ENCODE peak calls at places on chromosomes 4 and X, in five cellular contexts. One of them, this sample, is unnamed.

GRCh38 chrX:46917634-46918033 is 5.4 kb downstream of the JADE3 start:
- DNase-seq in astrocyte of the spinal cord: no peak
- DNase-seq in body of pancreas: no peak
- DNase-seq in RWPE1: no peak
- DNase-seq in H9: no peak
- DNase-seq in this sample: no peak

GRCh38 chr4:72577211-72577610 is 8.2 kb upstream of the ADAMTS3 start:
- DNase-seq in body of pancreas: no peak
- DNase-seq in RWPE1: no peak
- DNase-seq in H9: no peak
- DNase-seq in astrocyte of the spinal cord: no peak
- DNase-seq in this sample: no peak

GRCh38 chr4:71593306-71593705 is 190.6 kb downstream of the GC start:
- DNase-seq in RWPE1: no peak
- DNase-seq in astrocyte of the spinal cord: no peak
- DNase-seq in body of pancreas: no peak
- DNase-seq in H9: no peak
- DNase-seq in this sample: no peak

GRCh38 chrX:2928127-2928582 is 984 bp downstream of the ARSD start:
- DNase-seq in body of pancreas: peak
- DNase-seq in RWPE1: no peak
- DNase-seq in H9: peak
- DNase-seq in astrocyte of the spinal cord: no peak
- DNase-seq in this sample: peak

GRCh38 chr4:174069848-174070330 is 213.6 kb downstream of the FBXO8 start:
- DNase-seq in body of pancreas: no peak
- DNase-seq in H9: no peak
- DNase-seq in astrocyte of the spinal cord: no peak
- DNase-seq in RWPE1: no peak
- DNase-seq in this sample: no peak

GRCh38 chr4:53654300-53654758 is 63.0 kb upstream of the LNX1 start:
- DNase-seq in RWPE1: no peak
- DNase-seq in body of pancreas: peak
- DNase-seq in astrocyte of the spinal cord: peak
- DNase-seq in H9: no peak
- DNase-seq in this sample: no peak

GRCh38 chrX:132748268-132748667 is 210.2 kb downstream of the HS6ST2 start:
- DNase-seq in astrocyte of the spinal cord: no peak
- DNase-seq in H9: no peak
- DNase-seq in RWPE1: no peak
- DNase-seq in body of pancreas: no peak
- DNase-seq in this sample: no peak

GRCh38 chr4:14924080-14924916 is 78.0 kb upstream of the CPEB2 start:
- DNase-seq in RWPE1: no peak
- DNase-seq in astrocyte of the spinal cord: no peak
- DNase-seq in body of pancreas: no peak
- DNase-seq in H9: no peak
- DNase-seq in this sample: no peak

GRCh38 chr4:104351696-104352095 is 143.0 kb downstream of the CXXC4 start:
- DNase-seq in RWPE1: no peak
- DNase-seq in H9: no peak
- DNase-seq in astrocyte of the spinal cord: peak
- DNase-seq in body of pancreas: no peak
- DNase-seq in this sample: no peak

DNA sequence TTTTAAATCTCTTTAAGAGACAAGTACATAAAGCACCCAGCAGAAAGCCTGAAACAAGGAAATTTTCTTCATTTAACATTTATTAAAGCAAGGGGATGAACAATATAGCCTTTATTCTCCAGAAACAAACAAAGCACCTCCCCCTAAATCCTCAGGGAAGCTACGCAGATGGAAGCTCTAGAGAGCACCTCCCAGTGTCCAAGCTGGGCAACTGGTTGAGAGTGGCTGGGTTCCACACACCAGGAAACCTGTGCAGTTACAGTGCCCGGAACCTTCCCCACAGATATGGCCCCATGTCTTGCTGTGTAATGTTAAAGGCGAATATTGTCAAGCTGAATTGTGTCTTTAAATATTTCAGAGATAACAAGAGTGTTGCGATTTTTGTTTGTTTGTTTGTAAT is 8.9 kb upstream of the TRIML1 start:
- DNase-seq in astrocyte of the spinal cord: no peak
- DNase-seq in RWPE1: no peak
- DNase-seq in body of pancreas: no peak
- DNase-seq in H9: no peak
- DNase-seq in this sample: no peak
- TF ChIP-seq CTCF in astrocyte of the spinal cord: no peak
- TF ChIP-seq CTCF in RWPE1: no peak
- TF ChIP-seq CTCF in body of pancreas: no peak
- TF ChIP-seq CTCF in H9: peak
- TF ChIP-seq CTCF in this sample: no peak

GRCh38 chr4:42767669-42768068 is 110.8 kb upstream of the ATP8A1 start:
- DNase-seq in RWPE1: no peak
- DNase-seq in H9: peak
- DNase-seq in astrocyte of the spinal cord: no peak
- DNase-seq in body of pancreas: no peak
- DNase-seq in this sample: no peak

GRCh38 chr4:42768125-42768748 is 111.3 kb upstream of the ATP8A1 start:
- DNase-seq in astrocyte of the spinal cord: no peak
- DNase-seq in body of pancreas: no peak
- DNase-seq in RWPE1: no peak
- DNase-seq in H9: peak
- DNase-seq in this sample: no peak
- TF ChIP-seq CTCF in astrocyte of the spinal cord: no peak
- TF ChIP-seq CTCF in body of pancreas: no peak
- TF ChIP-seq CTCF in RWPE1: no peak
- TF ChIP-seq CTCF in H9: peak
- TF ChIP-seq CTCF in this sample: no peak

GRCh38 chrX:150184487-150184886 is 178.6 kb upstream of the MAMLD1 start:
- DNase-seq in astrocyte of the spinal cord: peak
- DNase-seq in H9: no peak
- DNase-seq in RWPE1: peak
- DNase-seq in body of pancreas: no peak
- DNase-seq in this sample: no peak

GRCh38 chrX:150185766-150186165 is 177.4 kb upstream of the MAMLD1 start:
- DNase-seq in H9: no peak
- DNase-seq in RWPE1: no peak
- DNase-seq in body of pancreas: no peak
- DNase-seq in astrocyte of the spinal cord: no peak
- DNase-seq in this sample: no peak

DNA sequence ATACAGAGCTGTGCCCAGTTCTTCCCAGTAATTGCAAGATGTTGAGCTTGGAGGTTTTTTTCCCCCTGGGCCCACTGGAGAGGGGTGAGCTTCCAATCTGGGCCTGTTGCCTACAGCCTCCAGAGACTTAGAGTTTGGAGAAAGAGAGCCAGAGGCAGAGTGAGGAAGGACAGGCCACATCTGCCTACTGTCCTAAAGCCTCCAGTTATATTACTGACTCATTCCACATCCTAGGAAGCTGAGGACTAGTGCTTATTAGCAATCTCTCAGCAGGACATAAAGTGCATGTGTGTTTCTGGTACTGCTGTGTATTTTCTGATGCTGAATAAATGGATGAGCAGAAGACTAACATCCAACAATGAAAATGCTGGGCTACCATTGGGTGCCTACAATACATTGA is 180.9 kb upstream of the MAMLD1 start:
- DNase-seq in H9: no peak
- DNase-seq in RWPE1: no peak
- DNase-seq in astrocyte of the spinal cord: peak
- DNase-seq in body of pancreas: no peak
- DNase-seq in this sample: no peak
- TF ChIP-seq CTCF in H9: no peak
- TF ChIP-seq CTCF in RWPE1: no peak
- TF ChIP-seq CTCF in astrocyte of the spinal cord: no peak
- TF ChIP-seq CTCF in body of pancreas: no peak
- TF ChIP-seq CTCF in this sample: no peak

GRCh38 chrX:19005909-19006308 is 22.0 kb upstream of the PHKA2 start:
- DNase-seq in body of pancreas: no peak
- DNase-seq in H9: no peak
- DNase-seq in astrocyte of the spinal cord: no peak
- DNase-seq in RWPE1: no peak
- DNase-seq in this sample: no peak
- TF ChIP-seq CTCF in body of pancreas: no peak
- TF ChIP-seq CTCF in H9: peak
- TF ChIP-seq CTCF in astrocyte of the spinal cord: no peak
- TF ChIP-seq CTCF in RWPE1: no peak
- TF ChIP-seq CTCF in this sample: no peak

GRCh38 chr4:73763877-73764276 is 23.5 kb downstream of the CXCL8 start:
- DNase-seq in body of pancreas: no peak
- DNase-seq in astrocyte of the spinal cord: no peak
- DNase-seq in H9: no peak
- DNase-seq in RWPE1: no peak
- DNase-seq in this sample: no peak

GRCh38 chr4:73759357-73759756 is 19.0 kb downstream of the CXCL8 start:
- DNase-seq in RWPE1: no peak
- DNase-seq in H9: no peak
- DNase-seq in astrocyte of the spinal cord: no peak
- DNase-seq in body of pancreas: no peak
- DNase-seq in this sample: no peak

GRCh38 chr4:73764513-73764912 is 24.1 kb downstream of the CXCL8 start:
- DNase-seq in RWPE1: no peak
- DNase-seq in body of pancreas: no peak
- DNase-seq in H9: no peak
- DNase-seq in astrocyte of the spinal cord: peak
- DNase-seq in this sample: no peak

GRCh38 chr4:73762409-73762808 is 22.0 kb downstream of the CXCL8 start:
- DNase-seq in H9: no peak
- DNase-seq in RWPE1: no peak
- DNase-seq in body of pancreas: no peak
- DNase-seq in astrocyte of the spinal cord: no peak
- DNase-seq in this sample: no peak

DNA sequence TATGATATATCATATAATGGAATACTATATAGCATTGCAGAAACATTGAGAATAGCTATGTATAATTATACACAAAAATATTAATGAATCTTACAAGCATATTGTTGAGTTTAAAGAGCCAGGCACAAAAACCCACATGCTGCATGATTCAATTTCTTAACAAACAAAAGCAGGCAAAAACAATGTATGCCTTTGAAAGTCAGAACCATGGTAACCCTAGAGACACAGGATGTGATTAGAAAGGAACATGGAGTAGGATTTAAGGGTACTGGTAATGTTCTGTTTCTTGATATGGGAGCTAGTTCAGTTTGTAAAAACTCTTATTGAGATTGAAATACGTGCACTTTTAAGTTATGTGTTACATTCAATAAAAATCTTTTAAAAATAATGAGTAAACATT is 21.5 kb downstream of the CXCL8 start:
- DNase-seq in H9: no peak
- DNase-seq in body of pancreas: no peak
- DNase-seq in astrocyte of the spinal cord: no peak
- DNase-seq in RWPE1: no peak
- DNase-seq in this sample: no peak
- TF ChIP-seq CTCF in H9: no peak
- TF ChIP-seq CTCF in body of pancreas: no peak
- TF ChIP-seq CTCF in astrocyte of the spinal cord: no peak
- TF ChIP-seq CTCF in RWPE1: no peak
- TF ChIP-seq CTCF in this sample: no peak

GRCh38 chrX:12443534-12444098 is 305.3 kb downstream of the FRMPD4 start:
- DNase-seq in RWPE1: no peak
- DNase-seq in H9: no peak
- DNase-seq in body of pancreas: no peak
- DNase-seq in astrocyte of the spinal cord: no peak
- DNase-seq in this sample: no peak

GRCh38 chrX:12452268-12452667 is 314.0 kb downstream of the FRMPD4 start:
- DNase-seq in body of pancreas: no peak
- DNase-seq in H9: no peak
- DNase-seq in astrocyte of the spinal cord: no peak
- DNase-seq in RWPE1: no peak
- DNase-seq in this sample: no peak

GRCh38 chrX:12446342-12447075 is 308.2 kb downstream of the FRMPD4 start:
- DNase-seq in H9: no peak
- DNase-seq in RWPE1: peak
- DNase-seq in body of pancreas: no peak
- DNase-seq in astrocyte of the spinal cord: peak
- DNase-seq in this sample: no peak

DNA sequence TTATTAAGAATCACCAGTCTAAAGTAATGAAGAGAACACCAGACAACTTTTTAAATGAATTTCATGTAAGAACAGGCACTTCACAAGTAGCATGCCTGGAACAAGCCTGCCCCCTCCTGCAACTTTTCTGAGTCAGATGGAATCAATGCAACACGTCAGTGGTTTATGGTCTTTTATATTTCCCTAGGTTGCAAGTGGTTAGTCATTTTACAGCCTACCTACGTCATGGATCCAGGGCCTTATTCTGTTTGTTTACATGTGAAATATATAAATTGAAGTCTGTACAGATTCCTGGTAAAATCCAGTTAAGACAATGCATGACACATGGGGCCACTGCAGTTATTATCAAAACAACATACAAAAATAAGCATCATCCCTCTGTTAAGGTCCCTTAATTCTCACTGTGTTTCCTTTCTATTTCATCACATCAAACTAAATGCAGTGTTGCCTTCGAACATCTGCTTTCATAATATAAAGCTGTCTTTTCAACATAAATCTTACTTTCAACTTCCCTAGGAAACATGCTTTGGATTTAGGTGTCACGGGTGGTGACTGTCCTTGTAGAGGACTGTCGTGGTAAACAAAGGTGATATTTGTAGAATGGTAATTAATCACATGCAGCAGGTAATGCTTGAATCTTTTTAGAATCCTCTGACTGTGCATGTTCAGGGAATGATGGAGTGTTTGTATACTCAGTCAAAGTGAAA is 309.3 kb downstream of the FRMPD4 start:
- DNase-seq in H9: no peak
- DNase-seq in astrocyte of the spinal cord: peak
- DNase-seq in body of pancreas: no peak
- DNase-seq in RWPE1: peak
- DNase-seq in this sample: no peak
- TF ChIP-seq CTCF in H9: no peak
- TF ChIP-seq CTCF in astrocyte of the spinal cord: peak
- TF ChIP-seq CTCF in body of pancreas: no peak
- TF ChIP-seq CTCF in RWPE1: no peak
- TF ChIP-seq CTCF in this sample: no peak

GRCh38 chrX:79095441-79096338 is 48.8 kb upstream of the GPR174 start:
- DNase-seq in H9: no peak
- DNase-seq in RWPE1: no peak
- DNase-seq in astrocyte of the spinal cord: no peak
- DNase-seq in body of pancreas: no peak
- DNase-seq in this sample: no peak
- TF ChIP-seq CTCF in H9: no peak
- TF ChIP-seq CTCF in RWPE1: no peak
- TF ChIP-seq CTCF in astrocyte of the spinal cord: no peak
- TF ChIP-seq CTCF in body of pancreas: no peak
- TF ChIP-seq CTCF in this sample: no peak

This sample was measured in nephron progenitor cell.